ENCODE peak calls at places on chromosomes 16 and 17, in four cellular contexts. L is astrocyte of the spinal cord, P is substantia nigra, M is T-cell. J is an unnamed sample.

GRCh38 chr17:80529104-80529903 is 15.3 kb upstream of the RPTOR start:
- DNase-seq in M (no peak), P (no peak), L (no peak), J (no peak)

GRCh38 chr16:60413969-60414368 is 1622.3 kb downstream of the CDH8 start:
- DNase-seq in P (no peak), M (no peak), L (no peak), J (no peak)

GRCh38 chr17:82445542-82445941 is 5.0 kb downstream of the CYBC1 start:
- DNase-seq in P (no peak), M (no peak), L (no peak), J (no peak)

GRCh38 chr17:180380-181212 is 854 bp downstream of the DOC2B start:
- DNase-seq in P (no peak), M (no peak), L (no peak), J (peak)

GRCh38 chr16:2846511-2847310 is 11.3 kb downstream of the PRSS22 start:
- DNase-seq in M (no peak), L (peak), P (no peak), J (peak)

GRCh38 chr16:24273511-24273910 is 17.4 kb downstream of the CACNG3 start:
- DNase-seq in P (no peak), M (no peak), L (no peak), J (no peak)

GRCh38 chr17:49842846-49843245 is 5.0 kb downstream of the TAC4 start:
- DNase-seq in M (no peak), P (no peak), L (no peak), J (no peak)

GRCh38 chr17:41528959-41529353 is 848 bp upstream of the KRT19 start:
- DNase-seq in M (no peak), P (no peak), L (no peak), J (no peak)

GRCh38 chr16:11250786-11251524 is 5.0 kb downstream of the SOCS1 start:
- DNase-seq in M (no peak), L (no peak), P (no peak), J (no peak)

GRCh38 chr16:66988197-66988788 is at the start of gene CES4A:
- DNase-seq in M (no peak), L (no peak), P (no peak), J (no peak)

GRCh38 chr17:41910701-41911391 is 7.9 kb downstream of the ACLY start:
- DNase-seq in L (peak), P (no peak), M (no peak), J (no peak)

J was measured in B cell.